ENCODE peak calls at places on chromosomes 6 and 20, in eight cellular contexts. H, O, V, M, G, X, E and P are unnamed samples.

GRCh38 chr6:4345543-4345942 is 210.2 kb upstream of the ECI2 start:
- DNase-seq in H (no peak), M (no peak), E (peak; percentile 42), X (no peak), V (no peak), O (no peak), G (no peak), P (no peak)

GRCh38 chr20:53816872-53817398 is 223.3 kb upstream of the ZNF217 start:
- DNase-seq in V (no peak), H (no peak), O (no peak), G (no peak), E (no peak), M (no peak), X (no peak), P (no peak)

GRCh38 chr6:44554901-44555300 is 167.4 kb downstream of the CDC5L start:
- DNase-seq in M (no peak), E (no peak), O (no peak), H (no peak), V (no peak), X (no peak), G (no peak), P (no peak)

GRCh38 chr6:20024316-20024673 is 187.1 kb downstream of the ID4 start:
- DNase-seq in V (no peak), M (no peak), G (no peak), X (no peak), H (no peak), O (no peak), E (no peak), P (no peak)

GRCh38 chr6:41451039-41451438 is 95.1 kb upstream of the FOXP4 start:
- DNase-seq in H (no peak), V (no peak), O (no peak), G (no peak), M (no peak), X (no peak), E (no peak), P (peak; percentile 13)

GRCh38 chr6:27617700-27618689 is 145.1 kb upstream of the ZNF184 start:
- DNase-seq in H (no peak), G (no peak), V (no peak), X (no peak), E (no peak), O (no peak), M (peak; percentile 64), P (no peak)

GRCh38 chr6:20319520-20320357 is 81.9 kb upstream of the E2F3 start:
- DNase-seq in E (no peak), M (no peak), X (peak; percentile 63), O (no peak), V (peak; percentile 79), H (peak; percentile 58), G (no peak), P (peak; percentile 82)

GRCh38 chr20:1360094-1360493 is 31.2 kb upstream of the SDCBP2 start:
- DNase-seq in M (no peak), H (no peak), O (no peak), V (no peak), G (no peak), X (no peak), E (no peak), P (no peak)

GRCh38 chr6:33689879-33690278 is 21.6 kb downstream of the UQCC2 start:
- DNase-seq in H (peak; percentile 44), E (no peak), O (no peak), G (no peak), M (no peak), X (no peak), V (no peak), P (no peak)

GRCh38 chr6:151091571-151091970 is 148.2 kb upstream of the AKAP12 start:
- DNase-seq in V (no peak), O (no peak), E (no peak), M (no peak), G (no peak), H (no peak), X (no peak), P (no peak)

GRCh38 chr6:36516559-36516958 is 30.7 kb downstream of the STK38 start:
- DNase-seq in E (no peak), G (no peak), V (no peak), M (no peak), X (peak; percentile 54), H (no peak), O (no peak), P (no peak)

GRCh38 chr20:42855896-42856295 is 333.8 kb downstream of the PTPRT start:
- DNase-seq in G (no peak), O (peak; percentile 61), M (no peak), X (no peak), E (no peak), V (no peak), H (no peak), P (no peak)

GRCh38 chr20:42852691-42853090 is 337.0 kb downstream of the PTPRT start:
- DNase-seq in M (no peak), X (no peak), V (no peak), H (no peak), O (peak; percentile 63), G (no peak), E (no peak), P (no peak)

GRCh38 chr20:42857446-42857845 is 332.3 kb downstream of the PTPRT start:
- DNase-seq in G (no peak), M (no peak), O (no peak), E (no peak), H (no peak), V (no peak), X (no peak), P (no peak)
- H3K4me1 ChIP-seq in G (no peaks in the 10 kb centered on the region), M (no peaks in the 10 kb centered on the region), O (peaks cover 61% of the 10 kb centered on the region), E (no peaks in the 10 kb centered on the region), H (no peaks in the 10 kb centered on the region), V (no peaks in the 10 kb centered on the region), X (no peaks in the 10 kb centered on the region), P (no peaks in the 10 kb centered on the region)

DNA sequence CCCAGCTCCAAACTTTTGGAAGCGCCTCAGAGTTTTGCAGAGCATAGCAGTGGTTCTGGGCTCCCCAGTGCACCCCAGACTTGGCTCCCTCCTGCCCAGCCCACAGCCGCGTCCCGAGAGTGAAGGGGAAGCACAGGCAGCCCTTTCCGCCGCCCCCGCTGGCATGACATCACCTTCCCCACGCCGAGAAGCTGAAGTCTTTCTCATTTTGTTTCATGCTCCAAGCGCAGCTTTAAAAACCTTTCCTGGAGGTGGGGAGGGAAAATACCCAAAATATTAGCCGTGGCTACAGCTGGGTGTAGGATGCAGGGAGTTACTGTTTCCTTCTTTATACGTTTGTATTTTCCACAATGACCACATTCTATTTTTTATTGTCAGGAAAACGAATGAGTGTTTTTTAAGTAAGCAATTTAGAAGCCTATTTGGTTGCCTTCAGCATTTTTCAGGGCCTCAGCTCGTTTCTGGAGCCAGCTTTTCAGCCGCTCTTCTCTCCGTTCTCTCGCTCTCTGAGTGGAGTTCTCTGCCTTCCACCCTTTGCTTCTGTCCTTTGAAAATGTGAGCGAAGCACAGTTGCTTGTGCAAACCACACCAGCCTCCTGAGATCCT is 72.8 kb downstream of the SNX5 start:
- DNase-seq in G (no peak), M (peak; percentile 73), O (no peak), E (peak; percentile 72), X (no peak), V (no peak), H (peak; percentile 70), P (no peak)
- H3K9me3 ChIP-seq in G (peaks cover 13% of the 10 kb centered on the region), M (no peaks in the 10 kb centered on the region), O (no peaks in the 10 kb centered on the region), E (peaks cover 13% of the 10 kb centered on the region), X (no peaks in the 10 kb centered on the region), V (no peaks in the 10 kb centered on the region), H (no peaks in the 10 kb centered on the region), P (peaks cover 6% of the 10 kb centered on the region)

GRCh38 chr6:116385462-116385807 is 14.7 kb downstream of the DSE start:
- DNase-seq in G (no peak), H (no peak), E (no peak), X (no peak), O (no peak), V (no peak), M (peak; percentile 91), P (no peak)
- H3K4me1 ChIP-seq in G (no peaks in the 10 kb centered on the region), H (peaks cover 58% of the 10 kb centered on the region), E (peaks cover 54% of the 10 kb centered on the region), X (peaks cover 7% of the 10 kb centered on the region), O (no peaks in the 10 kb centered on the region), V (no peaks in the 10 kb centered on the region), M (peaks cover 80% of the 10 kb centered on the region), P (peaks cover 10% of the 10 kb centered on the region)

DNA sequence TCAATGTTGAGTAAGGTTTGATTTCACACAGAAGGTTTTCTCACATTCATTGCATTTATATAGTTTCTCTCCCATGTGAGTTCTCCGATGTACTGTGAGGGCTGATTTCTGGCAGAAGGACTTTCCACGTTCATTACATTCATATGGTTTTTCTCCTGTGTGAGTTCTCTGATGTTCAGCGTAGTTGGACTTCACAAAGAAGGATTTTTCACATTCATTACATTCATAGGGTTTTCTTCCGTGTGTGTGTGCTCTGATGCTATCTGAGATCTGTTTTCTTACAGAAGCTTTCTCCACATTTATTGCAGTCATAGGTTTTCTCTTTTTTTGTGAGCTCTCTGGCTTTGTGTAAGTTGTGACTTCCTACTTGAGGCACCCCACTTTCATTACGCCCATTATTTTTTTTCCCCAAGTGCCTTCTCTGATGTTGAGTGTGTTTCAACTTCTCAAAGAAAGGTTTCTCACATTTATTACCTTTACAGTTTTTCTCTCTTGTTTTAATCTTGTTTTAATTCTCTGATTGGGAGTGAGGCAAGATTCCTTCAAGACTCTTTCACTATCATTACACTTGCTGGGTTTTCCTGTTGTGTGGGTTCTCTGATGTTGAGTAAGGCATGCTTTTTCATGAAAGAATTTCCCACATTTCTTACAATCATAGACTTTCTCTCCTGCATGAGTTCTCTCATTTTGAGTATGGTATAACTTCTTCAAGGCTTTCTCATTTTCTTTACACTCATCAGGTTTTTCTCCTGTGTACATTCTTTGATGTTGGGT is 50.0 kb upstream of the ELMO2 start:
- DNase-seq in G (no peak), E (no peak), X (no peak), H (no peak), O (no peak), V (no peak), M (no peak), P (no peak)
- H3K9me3 ChIP-seq in G (peaks cover 51% of the 10 kb centered on the region), E (peaks cover 22% of the 10 kb centered on the region), X (no peaks in the 10 kb centered on the region), H (peaks cover 14% of the 10 kb centered on the region), O (peaks cover 24% of the 10 kb centered on the region), V (peaks cover 18% of the 10 kb centered on the region), M (peaks cover 30% of the 10 kb centered on the region), P (no peaks in the 10 kb centered on the region)

DNA sequence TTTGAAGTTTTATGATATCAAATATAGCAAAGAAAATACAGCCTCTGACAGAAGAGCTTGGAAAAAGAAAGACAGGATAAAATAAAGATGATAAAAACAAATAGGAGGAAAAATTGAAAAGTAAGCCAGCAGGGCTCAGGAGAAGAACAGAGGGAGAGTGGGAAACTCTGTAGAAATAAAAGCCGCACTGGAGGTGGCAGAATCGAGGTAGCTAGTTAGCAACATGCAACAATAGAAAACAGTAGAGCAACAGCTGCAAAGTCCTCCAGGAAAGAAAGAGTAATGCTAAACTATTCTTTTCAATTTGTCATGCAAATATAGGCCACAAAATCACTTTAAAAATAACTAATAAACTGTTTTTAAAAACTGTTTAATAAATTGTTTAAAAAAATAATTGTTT is 28.8 kb downstream of the HBS1L start:
- DNase-seq in H (no peak), M (no peak), O (no peak), E (no peak), V (no peak), G (no peak), X (no peak), P (no peak)
- H3K4me1 ChIP-seq in H (no peaks in the 10 kb centered on the region), M (no peaks in the 10 kb centered on the region), O (peaks cover 10% of the 10 kb centered on the region), E (no peaks in the 10 kb centered on the region), V (peaks cover 20% of the 10 kb centered on the region), G (no peaks in the 10 kb centered on the region), X (no peaks in the 10 kb centered on the region), P (no peaks in the 10 kb centered on the region)

GRCh38 chr6:9690388-9690787 is 724.5 kb downstream of the TFAP2A start:
- DNase-seq in V (no peak), X (no peak), O (no peak), G (no peak), H (no peak), E (no peak), M (no peak), P (no peak)
- H3K9me3 ChIP-seq in V (no peaks in the 10 kb centered on the region), X (peaks cover 5% of the 10 kb centered on the region), O (peaks cover 4% of the 10 kb centered on the region), G (no peaks in the 10 kb centered on the region), H (no peaks in the 10 kb centered on the region), E (peaks cover 8% of the 10 kb centered on the region), M (no peaks in the 10 kb centered on the region), P (no peaks in the 10 kb centered on the region)

GRCh38 chr6:6005467-6006427 is 978 bp downstream of the NRN1 start:
- DNase-seq in V (no peak), E (no peak), O (peak; percentile 25), G (no peak), X (no peak), M (no peak), H (no peak), P (no peak)
- H3K4me1 ChIP-seq in V (peaks cover 58% of the 10 kb centered on the region), E (peaks cover 71% of the 10 kb centered on the region), O (peaks cover 20% of the 10 kb centered on the region), G (peaks cover 3% of the 10 kb centered on the region), X (peaks cover 41% of the 10 kb centered on the region), M (peaks cover 10% of the 10 kb centered on the region), H (peaks cover 26% of the 10 kb centered on the region), P (peaks cover 29% of the 10 kb centered on the region)